ENCODE peak calls at places on chromosomes 3 and 15, in seven cellular contexts. A is AG20443, P is fibroblast of the conjunctiva, K is hippocampal formation, C is GM04504, I is small intestine, S is AG09309. B is an unnamed sample.

GRCh38 chr15:37045859-37046318 is 54.5 kb downstream of the MEIS2 start:
- DNase-seq in A (no peak), P (no peak), K (peak; percentile 11), C (no peak), I (no peak), S (no peak), B (peak; percentile 39)

GRCh38 chr15:89391685-89392257 is 57.1 kb upstream of the POLG start:
- DNase-seq in A (no peak), P (no peak), K (no peak), C (no peak), I (no peak), S (no peak), B (no peak)

GRCh38 chr15:63880744-63881143 is 47.0 kb upstream of the HERC1 start:
- DNase-seq in A (no peak), P (no peak), K (no peak), C (no peak), I (no peak), S (no peak), B (no peak)

GRCh38 chr3:22542311-22542710 is 660.8 kb upstream of the UBE2E2 start:
- DNase-seq in A (no peak), P (no peak), K (no peak), C (no peak), I (no peak), S (no peak), B (no peak)

GRCh38 chr3:31943041-31943440 is 38.0 kb downstream of the OSBPL10 start:
- DNase-seq in A (no peak), P (no peak), K (no peak), C (no peak), I (no peak), S (no peak), B (no peak)

GRCh38 chr15:33675246-33675645 is 293.1 kb upstream of the CHRM5 start:
- DNase-seq in A (peak; percentile 28), P (no peak), K (no peak), C (no peak), I (no peak), S (no peak), B (peak; percentile 25)

GRCh38 chr3:45599984-45600650 is 5.6 kb downstream of the LIMD1 start:
- DNase-seq in A (no peak), P (no peak), K (no peak), C (no peak), I (peak; percentile 82), S (no peak), B (no peak)

GRCh38 chr3:132785292-132785691 is 63.1 kb upstream of the NPHP3 start:
- DNase-seq in A (no peak), P (no peak), K (no peak), C (peak; percentile 13), I (no peak), S (no peak), B (no peak)

GRCh38 chr3:27125821-27126501 is 243.2 kb downstream of the NEK10 start:
- DNase-seq in A (no peak), P (no peak), K (no peak), C (no peak), I (no peak), S (no peak), B (no peak)

GRCh38 chr3:156483961-156484787 is 70.7 kb downstream of the SSR3 start:
- DNase-seq in A (peak; percentile 19), P (no peak), K (no peak), C (no peak), I (peak; percentile 57), S (no peak), B (peak; percentile 38)

GRCh38 chr3:193812078-193812725 is 219.2 kb downstream of the OPA1 start:
- DNase-seq in A (no peak), P (no peak), K (no peak), C (no peak), I (no peak), S (no peak), B (no peak)

GRCh38 chr3:189267981-189268613 is 96.3 kb downstream of the TPRG1 start:
- DNase-seq in A (peak; percentile 30), P (no peak), K (no peak), C (no peak), I (no peak), S (no peak), B (no peak)

GRCh38 chr15:60004846-60005351 is 788 bp downstream of the FOXB1 start:
- DNase-seq in A (no peak), P (no peak), K (no peak), C (no peak), I (no peak), S (no peak), B (no peak)

GRCh38 chr3:154886437-154886836 is 193.7 kb upstream of the MME start:
- DNase-seq in A (peak; percentile 84), P (peak; percentile 84), K (no peak), C (peak; percentile 99), I (no peak), S (peak; percentile 100), B (peak; percentile 29)

GRCh38 chr15:62601779-62602540 is 436.9 kb upstream of the C2CD4B start:
- DNase-seq in A (peak; percentile 25), P (peak; percentile 49), K (no peak), C (no peak), I (no peak), S (no peak), B (no peak)

GRCh38 chr3:100797921-100798491 is 88.7 kb downstream of the TFG start:
- DNase-seq in A (no peak), P (no peak), K (no peak), C (no peak), I (no peak), S (no peak), B (no peak)

GRCh38 chr3:196979545-196979944 is 10.9 kb upstream of the PIGZ start:
- DNase-seq in A (peak; percentile 60), P (peak; percentile 29), K (no peak), C (no peak), I (no peak), S (peak; percentile 49), B (peak; percentile 77)

GRCh38 chr15:31169558-31169957 is 68.0 kb upstream of the TRPM1 start:
- DNase-seq in A (peak; percentile 11), P (no peak), K (no peak), C (no peak), I (no peak), S (no peak), B (no peak)

GRCh38 chr3:194772241-194773000 is 86.7 kb downstream of the FAM43A start:
- DNase-seq in A (no peak), P (no peak), K (no peak), C (no peak), I (no peak), S (no peak), B (no peak)

GRCh38 chr3:8303466-8303865 is 198.2 kb upstream of the LMCD1 start:
- DNase-seq in A (no peak), P (no peak), K (no peak), C (peak; percentile 8), I (no peak), S (peak; percentile 1), B (no peak)

GRCh38 chr3:193829781-193830180 is 236.8 kb downstream of the OPA1 start:
- DNase-seq in A (peak; percentile 82), P (no peak), K (no peak), C (peak; percentile 9), I (peak; percentile 75), S (no peak), B (peak; percentile 74)

GRCh38 chr15:99425666-99426301 is 140.0 kb upstream of the MEF2A start:
- DNase-seq in A (no peak), P (no peak), K (no peak), C (no peak), I (no peak), S (no peak), B (no peak)

GRCh38 chr3:145807990-145808389 is 353.0 kb downstream of the PLOD2 start:
- DNase-seq in A (peak; percentile 12), P (peak; percentile 5), K (no peak), C (no peak), I (no peak), S (peak; percentile 2), B (peak; percentile 23)

GRCh38 chr3:183180105-183180763 is 17.7 kb upstream of the LAMP3 start:
- DNase-seq in A (no peak), P (no peak), K (peak; percentile 19), C (no peak), I (no peak), S (no peak), B (no peak)

GRCh38 chr3:197027151-197027895 is 2.3 kb downstream of the MELTF start:
- DNase-seq in A (peak; percentile 16), P (no peak), K (no peak), C (no peak), I (no peak), S (no peak), B (no peak)

GRCh38 chr15:88938802-88939485 is 25.8 kb upstream of the MFGE8 start:
- DNase-seq in A (no peak), P (no peak), K (no peak), C (no peak), I (no peak), S (no peak), B (no peak)

B was measured in hepatocyte.